ENCODE peak calls at places on chromosomes 4 and X, in nine cellular contexts. D, O, F, H, Z, T, B, K and Y are unnamed samples.

GRCh38 chr4:72418458-72418857 is 150.6 kb downstream of the ADAMTS3 start:
- DNase-seq in T (peak; percentile 50), B (no peak), D (no peak), F (no peak), Z (peak; percentile 57), K (peak; percentile 77), O (no peak), H (no peak), Y (no peak)

GRCh38 chrX:40152706-40153334 is 55.1 kb upstream of the BCOR start:
- DNase-seq in F (no peak), Z (no peak), K (no peak), H (no peak), D (no peak), O (no peak), B (peak; percentile 23), T (peak; percentile 40), Y (no peak)

GRCh38 chr4:183906736-183907651 is 1.9 kb downstream of the STOX2 start:
- DNase-seq in T (no peak), H (peak; percentile 66), D (no peak), F (peak; percentile 15), Z (no peak), O (no peak), K (no peak), B (peak; percentile 83), Y (no peak)

GRCh38 chr4:176745902-176746301 is 46.8 kb downstream of the VEGFC start:
- DNase-seq in O (no peak), K (peak; percentile 23), B (no peak), D (no peak), T (no peak), Z (no peak), H (no peak), F (no peak), Y (no peak)

GRCh38 chr4:175371091-175371490 is 441.0 kb downstream of the GPM6A start:
- DNase-seq in O (no peak), D (no peak), B (peak; percentile 67), H (no peak), Z (no peak), F (no peak), K (peak; percentile 2), T (no peak), Y (no peak)

GRCh38 chrX:40773809-40774208 is 38.5 kb upstream of the MED14 start:
- DNase-seq in D (no peak), F (no peak), Z (no peak), H (no peak), T (no peak), B (no peak), K (peak; percentile 61), O (no peak), Y (no peak)

GRCh38 chrX:5236096-5236495 is 992.6 kb downstream of the NLGN4X start:
- DNase-seq in D (no peak), O (no peak), Z (no peak), B (peak; percentile 63), K (no peak), H (no peak), T (no peak), F (no peak), Y (no peak)

GRCh38 chr4:142663828-142664227 is 182.3 kb downstream of the INPP4B start:
- DNase-seq in F (no peak), H (no peak), Z (peak; percentile 3), T (no peak), B (no peak), D (no peak), K (peak; percentile 64), O (no peak), Y (no peak)

GRCh38 chrX:105263171-105263570 is 42.7 kb upstream of the TEX13A start:
- DNase-seq in H (no peak), Z (no peak), O (no peak), F (no peak), T (no peak), B (no peak), K (peak; percentile 2), D (no peak), Y (no peak)

GRCh38 chr4:100935090-100935489 is 412.2 kb downstream of the PPP3CA start:
- DNase-seq in H (no peak), O (no peak), F (no peak), T (no peak), K (peak; percentile 3), D (no peak), Z (no peak), B (peak; percentile 19), Y (no peak)

GRCh38 chrX:139304471-139304870 is 226.1 kb upstream of the F9 start:
- DNase-seq in B (no peak), O (no peak), Z (no peak), K (peak; percentile 71), T (no peak), D (no peak), H (no peak), F (no peak), Y (no peak)

GRCh38 chr4:243407-243806 is 61.9 kb downstream of the ZNF732 start:
- DNase-seq in B (peak; percentile 37), K (no peak), Z (no peak), H (no peak), T (no peak), F (no peak), D (no peak), O (no peak), Y (no peak)

GRCh38 chr4:1756079-1756478 is 34.8 kb downstream of the TACC3 start:
- DNase-seq in F (no peak), B (no peak), Z (no peak), O (no peak), H (no peak), D (no peak), T (no peak), K (no peak), Y (no peak)

GRCh38 chrX:9429767-9430166 is 35.1 kb upstream of the TBL1X start:
- DNase-seq in Z (no peak), D (no peak), B (no peak), O (no peak), T (no peak), K (no peak), H (no peak), F (no peak), Y (no peak)

GRCh38 chr4:56149601-56150000 is 200.9 kb downstream of the CEP135 start:
- DNase-seq in K (peak; percentile 76), B (no peak), D (no peak), F (no peak), Z (no peak), T (no peak), H (no peak), O (no peak), Y (no peak)

GRCh38 chrX:18630956-18631355 is 41.0 kb downstream of the RS1 start:
- DNase-seq in Z (no peak), K (no peak), B (no peak), H (no peak), O (no peak), F (no peak), T (no peak), D (no peak), Y (no peak)
- H3K36me3 ChIP-seq in Z (no peaks in the 10 kb centered on the region), K (no peaks in the 10 kb centered on the region), B (no peaks in the 10 kb centered on the region), H (no peaks in the 10 kb centered on the region), O (no peaks in the 10 kb centered on the region), F (no peaks in the 10 kb centered on the region), T (no peaks in the 10 kb centered on the region), D (no peaks in the 10 kb centered on the region), Y (no peaks in the 10 kb centered on the region)

GRCh38 chrX:119672252-119672825 is 20.6 kb downstream of the SEPTIN6 start:
- DNase-seq in O (no peak), Z (no peak), B (no peak), K (no peak), F (no peak), T (no peak), H (no peak), D (no peak), Y (no peak)

GRCh38 chrX:119667111-119667928 is 25.6 kb downstream of the SEPTIN6 start:
- DNase-seq in B (peak; percentile 46), F (no peak), K (no peak), O (no peak), D (no peak), Z (no peak), T (peak; percentile 62), H (no peak), Y (no peak)

GRCh38 chrX:119673336-119673735 is 19.6 kb downstream of the SEPTIN6 start:
- DNase-seq in B (no peak), Z (no peak), K (no peak), T (no peak), O (no peak), F (no peak), D (no peak), H (no peak), Y (no peak)

DNA sequence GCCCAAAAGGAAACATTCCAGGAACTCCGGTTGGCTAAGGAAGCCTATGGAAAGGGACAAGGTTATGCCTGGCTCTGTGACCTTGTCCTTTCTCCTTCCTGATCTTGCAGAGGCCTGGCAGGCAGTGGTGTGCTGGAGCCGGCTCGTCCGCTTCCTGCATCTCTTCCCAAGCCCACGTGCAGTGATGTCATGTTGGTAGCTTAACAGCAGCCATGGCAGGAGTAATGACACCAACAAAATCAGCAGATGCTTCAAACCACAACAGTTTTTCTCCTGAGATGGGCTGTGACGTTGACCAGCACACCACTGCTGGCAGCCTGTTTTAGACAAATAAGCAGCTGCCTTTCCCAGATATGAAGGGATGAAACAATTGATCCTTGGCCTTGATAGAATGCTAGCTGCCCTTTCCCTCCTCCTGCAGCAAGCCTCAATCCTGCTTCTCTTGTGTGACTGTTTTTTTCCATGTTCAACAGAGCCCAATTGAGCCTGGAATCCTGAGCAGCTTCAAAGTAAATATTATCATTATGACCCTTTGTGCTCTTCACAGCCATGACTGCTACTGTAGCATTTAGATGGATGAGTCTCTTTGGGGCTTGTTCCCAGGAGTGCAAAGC is 23.4 kb downstream of the SEPTIN6 start:
- DNase-seq in T (peak; percentile 30), Z (no peak), H (no peak), K (peak; percentile 58), F (no peak), O (no peak), B (no peak), D (no peak), Y (no peak)
- H3K36me3 ChIP-seq in T (no peaks in the 10 kb centered on the region), Z (no peaks in the 10 kb centered on the region), H (no peaks in the 10 kb centered on the region), K (no peaks in the 10 kb centered on the region), F (peaks cover 21% of the 10 kb centered on the region), O (no peaks in the 10 kb centered on the region), B (no peaks in the 10 kb centered on the region), D (no peaks in the 10 kb centered on the region), Y (peaks cover 9% of the 10 kb centered on the region)

DNA sequence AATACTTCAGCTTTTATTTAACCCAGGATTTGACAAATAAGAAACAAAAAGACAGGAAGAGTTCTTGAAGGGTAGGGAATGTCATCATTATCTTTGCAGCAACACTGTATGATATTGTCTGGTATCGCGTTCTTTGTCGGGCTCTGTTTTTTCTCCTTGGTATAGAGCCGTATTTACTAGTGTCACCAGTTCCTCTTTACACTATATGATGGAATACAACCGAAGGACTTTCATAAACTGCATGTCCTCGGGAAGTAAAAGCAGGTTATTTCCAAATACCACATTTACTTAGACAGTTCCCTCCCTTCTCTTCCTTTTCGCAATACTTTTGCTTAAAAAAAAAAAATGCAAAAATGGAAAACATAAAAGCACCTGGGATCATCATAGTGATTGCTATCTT is 96.6 kb upstream of the IL13RA1 start:
- DNase-seq in Z (no peak), T (no peak), B (no peak), D (no peak), O (no peak), H (no peak), F (no peak), K (no peak), Y (no peak)
- H3K36me3 ChIP-seq in Z (peaks cover 4% of the 10 kb centered on the region), T (no peaks in the 10 kb centered on the region), B (no peaks in the 10 kb centered on the region), D (peaks cover 5% of the 10 kb centered on the region), O (no peaks in the 10 kb centered on the region), H (no peaks in the 10 kb centered on the region), F (no peaks in the 10 kb centered on the region), K (no peaks in the 10 kb centered on the region), Y (peaks cover 64% of the 10 kb centered on the region)

DNA sequence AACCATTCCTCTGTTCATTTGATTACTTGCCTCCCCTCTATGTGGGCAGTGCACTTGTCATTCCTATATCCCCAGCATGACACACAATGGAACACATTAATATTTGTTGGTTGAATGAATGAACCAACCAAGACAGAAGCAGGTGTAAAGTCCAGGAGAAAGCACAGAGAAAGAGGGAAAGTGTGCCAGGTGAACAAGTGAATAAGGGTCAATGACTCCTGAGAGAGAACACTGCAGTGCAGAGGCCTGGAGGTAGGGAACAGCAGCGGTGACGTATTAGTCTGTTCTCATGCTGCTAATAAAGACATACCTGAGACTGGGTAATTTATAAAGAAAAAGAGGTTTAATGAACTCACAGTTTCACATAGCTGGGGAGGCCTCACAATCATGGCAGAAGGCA is 53.1 kb downstream of the USP46 start:
- DNase-seq in O (no peak), Z (no peak), T (no peak), K (no peak), H (no peak), B (no peak), D (no peak), F (no peak), Y (no peak)
- H3K36me3 ChIP-seq in O (no peaks in the 10 kb centered on the region), Z (peaks cover 6% of the 10 kb centered on the region), T (no peaks in the 10 kb centered on the region), K (peaks cover 1% of the 10 kb centered on the region), H (peaks cover 28% of the 10 kb centered on the region), B (peaks cover 10% of the 10 kb centered on the region), D (peaks cover 5% of the 10 kb centered on the region), F (peaks cover 3% of the 10 kb centered on the region), Y (no peaks in the 10 kb centered on the region)